ENCODE peak calls at places on chromosome 21, in five cellular contexts. G, K, J, D and S are unnamed samples.

GRCh38 chr21:28227881-28228623 is 764.6 kb downstream of the LTN1 start:
- DNase-seq in G (no peak), K (no peak), J (no peak), D (no peak), S (no peak)

GRCh38 chr21:42525228-42525604 is 11.6 kb downstream of the SLC37A1 start:
- DNase-seq in G (no peak), K (no peak), J (peak; percentile 41), D (peak; percentile 69), S (no peak)

GRCh38 chr21:28580585-28580984 is 412.1 kb downstream of the LTN1 start:
- DNase-seq in G (no peak), K (no peak), J (no peak), D (no peak), S (no peak)

GRCh38 chr21:40685121-40685630 is 161.8 kb downstream of the DSCAM start:
- DNase-seq in G (no peak), K (no peak), J (no peak), D (no peak), S (no peak)

GRCh38 chr21:17786219-17787181 is 32.7 kb downstream of the C21orf91 start:
- DNase-seq in G (no peak), K (no peak), J (no peak), D (no peak), S (no peak)

GRCh38 chr21:44267655-44268142 is 6.0 kb upstream of the DNMT3L start:
- DNase-seq in G (peak; percentile 37), K (peak; percentile 27), J (peak; percentile 11), D (no peak), S (no peak)

GRCh38 chr21:44035244-44035643 is 23.1 kb downstream of the TRAPPC10 start:
- DNase-seq in G (no peak), K (no peak), J (no peak), D (no peak), S (no peak)

GRCh38 chr21:32367158-32367557 is 25.7 kb downstream of the URB1 start:
- DNase-seq in G (peak; percentile 53), K (no peak), J (no peak), D (no peak), S (no peak)

GRCh38 chr21:42854246-42855010 is 24.9 kb downstream of the WDR4 start:
- DNase-seq in G (no peak), K (no peak), J (no peak), D (no peak), S (no peak)

GRCh38 chr21:37974081-37974480 is 57.8 kb upstream of the KCNJ6 start:
- DNase-seq in G (no peak), K (no peak), J (no peak), D (no peak), S (no peak)

GRCh38 chr21:43292041-43292865 is 123.4 kb downstream of the CRYAA start:
- DNase-seq in G (no peak), K (peak; percentile 45), J (no peak), D (no peak), S (no peak)

GRCh38 chr21:42653492-42654061 is at the start of gene PDE9A:
- DNase-seq in G (peak; percentile 34), K (peak; percentile 75), J (peak; percentile 81), D (no peak), S (peak; percentile 46)

GRCh38 chr21:41316200-41316599 is 401 bp upstream of the FAM3B start:
- DNase-seq in G (no peak), K (peak; percentile 67), J (no peak), D (no peak), S (no peak)

GRCh38 chr21:41752231-41752681 is 14.6 kb downstream of the RIPK4 start:
- DNase-seq in G (no peak), K (peak; percentile 44), J (no peak), D (no peak), S (no peak)

GRCh38 chr21:29217818-29218252 is 80.9 kb upstream of the BACH1 start:
- DNase-seq in G (no peak), K (no peak), J (no peak), D (no peak), S (no peak)

GRCh38 chr21:42614811-42615342 is 38.5 kb upstream of the PDE9A start:
- DNase-seq in G (peak; percentile 4), K (no peak), J (no peak), D (no peak), S (no peak)

GRCh38 chr21:10521091-10521598 is at the start of gene TPTE:
- DNase-seq in G (no peak), K (peak; percentile 70), J (no peak), D (no peak), S (no peak)

GRCh38 chr21:41664881-41665765 is 101.7 kb downstream of the RIPK4 start:
- DNase-seq in G (no peak), K (no peak), J (no peak), D (no peak), S (no peak)

GRCh38 chr21:42873096-42873495 is 6.2 kb downstream of the WDR4 start:
- DNase-seq in G (no peak), K (peak; percentile 27), J (no peak), D (no peak), S (no peak)

GRCh38 chr21:42836767-42837301 is 42.5 kb downstream of the WDR4 start:
- DNase-seq in G (no peak), K (no peak), J (no peak), D (no peak), S (no peak)

GRCh38 chr21:43902441-43902840 is 37.4 kb downstream of the AGPAT3 start:
- DNase-seq in G (peak; percentile 38), K (no peak), J (no peak), D (peak; percentile 38), S (no peak)

GRCh38 chr21:20254964-20255363 is 743.2 kb upstream of the NCAM2 start:
- DNase-seq in G (no peak), K (no peak), J (no peak), D (no peak), S (no peak)

GRCh38 chr21:36783612-36784383 is 84.9 kb downstream of the SIM2 start:
- DNase-seq in G (no peak), K (no peak), J (no peak), D (no peak), S (no peak)

GRCh38 chr21:32004281-32004680 is 131.5 kb downstream of the HUNK start:
- DNase-seq in G (no peak), K (no peak), J (no peak), D (no peak), S (no peak)

GRCh38 chr21:36860736-36861594 is 105.5 kb downstream of the HLCS start:
- DNase-seq in G (no peak), K (no peak), J (no peak), D (no peak), S (no peak)

GRCh38 chr21:37554661-37555379 is 188.2 kb downstream of the DYRK1A start:
- DNase-seq in G (no peak), K (no peak), J (no peak), D (no peak), S (no peak)

GRCh38 chr21:43644609-43645008 is 14.7 kb downstream of the HSF2BP start:
- DNase-seq in G (no peak), K (no peak), J (no peak), D (no peak), S (no peak)

DNA sequence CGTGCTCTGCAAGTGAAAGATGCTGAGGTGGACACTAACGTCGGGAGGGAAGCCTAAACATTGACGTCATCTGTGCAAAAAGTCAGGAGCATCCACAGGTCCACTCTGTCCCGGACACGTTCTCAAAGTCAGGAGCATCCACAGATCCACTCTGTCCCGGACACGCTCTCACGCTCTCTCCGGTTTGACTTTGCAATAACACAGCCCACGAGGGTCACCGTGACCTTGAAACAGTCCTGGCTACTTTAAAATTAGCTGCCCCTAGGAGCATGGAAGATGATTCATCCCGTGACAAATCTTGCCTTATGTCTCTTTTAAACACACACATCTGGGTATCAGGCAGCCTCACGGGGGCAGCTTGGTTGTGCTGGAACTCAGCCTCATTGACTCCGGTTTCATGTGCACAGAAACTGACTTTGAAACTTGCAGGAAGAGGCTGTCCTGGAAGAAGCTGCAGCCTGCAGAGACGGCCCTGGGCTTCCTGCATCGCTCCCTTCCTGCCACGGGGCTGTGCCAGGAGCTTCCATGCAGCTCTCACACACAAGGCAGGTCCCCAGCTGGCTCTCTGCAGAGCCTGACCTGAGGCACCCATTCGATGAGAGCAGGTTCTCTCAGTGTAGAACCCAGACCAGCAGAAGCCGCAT is 18.1 kb upstream of the COL18A1 start:
- DNase-seq in G (peak; percentile 93), K (peak; percentile 61), J (peak; percentile 19), D (peak; percentile 82), S (no peak)
- TF ChIP-seq CTCF in G (peak; percentile 46), K (no peak), J (no peak), D (no peak), S (no peak)

DNA sequence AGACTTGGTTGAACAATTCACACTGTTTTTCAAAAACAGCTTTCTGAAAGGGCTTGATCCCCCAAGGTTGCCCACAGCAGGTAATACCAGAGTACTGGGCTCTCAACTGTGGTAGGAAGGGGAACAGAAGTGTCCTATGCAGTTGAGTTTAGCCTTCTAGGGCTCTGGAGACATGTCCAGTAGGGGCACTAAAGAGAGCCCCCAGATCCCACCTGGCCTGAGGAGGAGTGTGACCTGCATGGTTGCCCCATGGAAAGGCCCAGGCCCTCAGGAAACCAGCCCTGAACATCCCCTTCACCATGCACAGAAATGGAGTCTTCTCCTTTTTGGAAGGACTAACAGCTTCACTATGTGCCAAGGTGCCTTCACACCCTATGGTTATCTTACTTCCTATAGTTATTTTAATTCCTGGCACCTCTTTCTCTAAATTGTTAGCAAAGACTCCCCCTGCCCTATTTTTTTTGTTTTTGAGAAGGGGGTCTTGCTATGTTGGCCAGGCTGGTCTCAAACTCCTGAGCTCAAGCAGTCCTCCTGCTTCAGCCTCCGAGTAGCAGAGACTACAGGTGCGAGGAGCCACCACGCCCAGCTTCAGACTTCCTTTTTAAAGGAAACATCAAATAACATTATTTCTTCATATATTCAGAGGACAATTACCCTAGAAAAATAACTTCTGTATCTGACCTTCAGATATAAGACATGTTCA is 16.8 kb upstream of the LSS start:
- DNase-seq in G (no peak), K (no peak), J (no peak), D (no peak), S (no peak)
- TF ChIP-seq CTCF in G (no peak), K (no peak), J (no peak), D (no peak), S (no peak)

GRCh38 chr21:39452207-39452964 is 616 bp downstream of the SH3BGR start:
- DNase-seq in G (no peak), K (no peak), J (no peak), D (no peak), S (no peak)

GRCh38 chr21:39453571-39454179 is 1.9 kb downstream of the SH3BGR start:
- DNase-seq in G (no peak), K (no peak), J (no peak), D (no peak), S (no peak)

GRCh38 chr21:39452965-39453332 is 1.2 kb downstream of the SH3BGR start:
- DNase-seq in G (no peak), K (no peak), J (no peak), D (no peak), S (no peak)

GRCh38 chr21:39454949-39455668 is 3.3 kb downstream of the SH3BGR start:
- DNase-seq in G (no peak), K (no peak), J (no peak), D (no peak), S (no peak)

DNA sequence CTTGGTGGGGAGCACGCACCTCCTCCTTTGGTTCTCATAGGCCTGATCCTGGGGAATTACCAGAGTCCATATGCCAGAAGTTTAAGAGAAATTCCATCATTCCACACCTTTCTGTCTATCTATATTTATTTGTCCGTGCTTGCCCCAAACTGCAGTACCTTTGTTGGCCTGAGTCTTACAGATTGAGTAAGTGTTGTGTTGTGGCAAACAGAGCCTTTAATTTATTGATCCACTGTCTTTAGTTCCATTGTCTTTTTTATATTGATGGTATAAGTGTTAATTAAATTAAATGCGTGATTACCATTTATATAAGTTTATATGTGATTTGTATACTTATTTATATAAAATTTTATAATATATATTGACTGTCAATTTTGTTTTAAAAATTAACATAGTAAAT is 4.9 kb downstream of the SH3BGR start:
- DNase-seq in G (no peak), K (no peak), J (no peak), D (no peak), S (no peak)
- TF ChIP-seq CTCF in G (no peak), K (no peak), J (peak; percentile 54), D (no peak), S (peak; percentile 58)

GRCh38 chr21:14722841-14723483 is 176.8 kb upstream of the SAMSN1 start:
- DNase-seq in G (no peak), K (no peak), J (no peak), D (no peak), S (no peak)
- TF ChIP-seq CTCF in G (no peak), K (no peak), J (no peak), D (no peak), S (no peak)